ENCODE peak calls at places on chromosomes 5 and 9, in four cellular contexts. One of them, this sample, is unnamed.

GRCh38 chr9:79176298-79176697 is 395.5 kb upstream of the TLE4 start:
- DNase-seq in skeletal muscle cell: no peak
- DNase-seq in heart right ventricle: no peak
- DNase-seq in neural progenitor cell: no peak
- DNase-seq in this sample: no peak

GRCh38 chr9:115999498-115999897 is 154.1 kb upstream of the PAPPA start:
- DNase-seq in skeletal muscle cell: no peak
- DNase-seq in heart right ventricle: no peak
- DNase-seq in neural progenitor cell: no peak
- DNase-seq in this sample: no peak

GRCh38 chr9:107105784-107106183 is 177.3 kb upstream of the RAD23B start:
- DNase-seq in skeletal muscle cell: no peak
- DNase-seq in heart right ventricle: no peak
- DNase-seq in neural progenitor cell: no peak
- DNase-seq in this sample: no peak

GRCh38 chr5:126917918-126918623 is 112.3 kb downstream of the MARCHF3 start:
- DNase-seq in skeletal muscle cell: peak
- DNase-seq in heart right ventricle: no peak
- DNase-seq in neural progenitor cell: peak
- DNase-seq in this sample: no peak

GRCh38 chr5:15687401-15687800 is 187.4 kb downstream of the FBXL7 start:
- DNase-seq in skeletal muscle cell: no peak
- DNase-seq in heart right ventricle: no peak
- DNase-seq in neural progenitor cell: no peak
- DNase-seq in this sample: no peak

GRCh38 chr9:115369322-115369957 is 251.5 kb upstream of the TNC start:
- DNase-seq in skeletal muscle cell: peak
- DNase-seq in heart right ventricle: peak
- DNase-seq in neural progenitor cell: no peak
- DNase-seq in this sample: no peak

GRCh38 chr5:9239071-9239470 is 306.8 kb downstream of the SEMA5A start:
- DNase-seq in skeletal muscle cell: no peak
- DNase-seq in heart right ventricle: no peak
- DNase-seq in neural progenitor cell: no peak
- DNase-seq in this sample: no peak

GRCh38 chr9:122097679-122098315 is 4.7 kb upstream of the TTLL11 start:
- DNase-seq in skeletal muscle cell: no peak
- DNase-seq in heart right ventricle: no peak
- DNase-seq in neural progenitor cell: no peak
- DNase-seq in this sample: no peak

GRCh38 chr9:124284237-124284831 is 26.6 kb downstream of the NEK6 start:
- DNase-seq in skeletal muscle cell: no peak
- DNase-seq in heart right ventricle: peak
- DNase-seq in neural progenitor cell: no peak
- DNase-seq in this sample: no peak

GRCh38 chr5:141915881-141916336 is 7.8 kb upstream of the DELE1 start:
- DNase-seq in skeletal muscle cell: no peak
- DNase-seq in heart right ventricle: no peak
- DNase-seq in neural progenitor cell: peak
- DNase-seq in this sample: no peak

GRCh38 chr5:103693485-103693884 is 130.9 kb upstream of the NUDT12 start:
- DNase-seq in skeletal muscle cell: no peak
- DNase-seq in heart right ventricle: no peak
- DNase-seq in neural progenitor cell: no peak
- DNase-seq in this sample: no peak

GRCh38 chr9:98864257-98865180 is 57.0 kb downstream of the GALNT12 start:
- DNase-seq in skeletal muscle cell: peak
- DNase-seq in heart right ventricle: peak
- DNase-seq in neural progenitor cell: no peak
- DNase-seq in this sample: no peak

GRCh38 chr5:135183464-135183863 is 149.4 kb upstream of the PITX1 start:
- DNase-seq in skeletal muscle cell: no peak
- DNase-seq in heart right ventricle: no peak
- DNase-seq in neural progenitor cell: no peak
- DNase-seq in this sample: no peak

GRCh38 chr5:145237843-145238242 is 597.3 kb downstream of the PRELID2 start:
- DNase-seq in skeletal muscle cell: no peak
- DNase-seq in heart right ventricle: no peak
- DNase-seq in neural progenitor cell: peak
- DNase-seq in this sample: no peak

GRCh38 chr9:133004091-133005072 is 25.9 kb downstream of the GFI1B start:
- DNase-seq in skeletal muscle cell: no peak
- DNase-seq in heart right ventricle: no peak
- DNase-seq in neural progenitor cell: no peak
- DNase-seq in this sample: no peak

GRCh38 chr9:1722404-1722803 is 292.7 kb upstream of the SMARCA2 start:
- DNase-seq in skeletal muscle cell: no peak
- DNase-seq in heart right ventricle: no peak
- DNase-seq in neural progenitor cell: no peak
- DNase-seq in this sample: no peak

GRCh38 chr9:79565245-79565644 is 6.5 kb upstream of the TLE4 start:
- DNase-seq in skeletal muscle cell: no peak
- DNase-seq in heart right ventricle: no peak
- DNase-seq in neural progenitor cell: no peak
- DNase-seq in this sample: no peak

GRCh38 chr5:56734066-56734766 is 81.1 kb upstream of the MAP3K1 start:
- DNase-seq in skeletal muscle cell: no peak
- DNase-seq in heart right ventricle: no peak
- DNase-seq in neural progenitor cell: no peak
- DNase-seq in this sample: no peak

GRCh38 chr5:59275537-59276276 is 617.8 kb downstream of the PDE4D start:
- DNase-seq in skeletal muscle cell: peak
- DNase-seq in heart right ventricle: peak
- DNase-seq in neural progenitor cell: peak
- DNase-seq in this sample: no peak

GRCh38 chr5:59272744-59273427 is 620.6 kb downstream of the PDE4D start:
- DNase-seq in skeletal muscle cell: no peak
- DNase-seq in heart right ventricle: no peak
- DNase-seq in neural progenitor cell: no peak
- DNase-seq in this sample: no peak

GRCh38 chr5:59275170-59275536 is 618.4 kb downstream of the PDE4D start:
- DNase-seq in skeletal muscle cell: no peak
- DNase-seq in heart right ventricle: no peak
- DNase-seq in neural progenitor cell: no peak
- DNase-seq in this sample: no peak

GRCh38 chr5:59276277-59276647 is 617.3 kb downstream of the PDE4D start:
- DNase-seq in skeletal muscle cell: no peak
- DNase-seq in heart right ventricle: no peak
- DNase-seq in neural progenitor cell: no peak
- DNase-seq in this sample: no peak

DNA sequence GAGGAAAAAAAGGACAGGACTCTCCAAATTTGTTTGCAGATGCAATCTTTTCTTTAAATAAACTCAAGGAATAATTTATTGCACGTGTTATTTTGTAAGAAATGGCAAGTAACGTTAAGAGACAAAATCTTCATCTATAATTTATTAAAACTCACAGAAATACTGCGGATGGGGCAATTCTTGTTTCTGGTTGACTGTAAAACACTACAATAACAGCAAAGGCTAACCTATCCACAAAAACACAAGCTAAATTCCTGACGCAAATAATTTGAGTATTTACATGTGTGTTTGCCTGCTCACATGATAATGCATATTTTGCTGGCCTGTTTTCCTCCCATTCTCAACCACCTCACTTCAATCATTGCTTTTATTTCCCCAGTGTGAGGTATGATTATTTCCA is 619.4 kb downstream of the PDE4D start:
- DNase-seq in skeletal muscle cell: no peak
- DNase-seq in heart right ventricle: no peak
- DNase-seq in neural progenitor cell: no peak
- DNase-seq in this sample: no peak
- H3K4me3 ChIP-seq in skeletal muscle cell: no peak
- H3K4me3 ChIP-seq in heart right ventricle: peak
- H3K4me3 ChIP-seq in neural progenitor cell: no peak
- H3K4me3 ChIP-seq in this sample: no peak

DNA sequence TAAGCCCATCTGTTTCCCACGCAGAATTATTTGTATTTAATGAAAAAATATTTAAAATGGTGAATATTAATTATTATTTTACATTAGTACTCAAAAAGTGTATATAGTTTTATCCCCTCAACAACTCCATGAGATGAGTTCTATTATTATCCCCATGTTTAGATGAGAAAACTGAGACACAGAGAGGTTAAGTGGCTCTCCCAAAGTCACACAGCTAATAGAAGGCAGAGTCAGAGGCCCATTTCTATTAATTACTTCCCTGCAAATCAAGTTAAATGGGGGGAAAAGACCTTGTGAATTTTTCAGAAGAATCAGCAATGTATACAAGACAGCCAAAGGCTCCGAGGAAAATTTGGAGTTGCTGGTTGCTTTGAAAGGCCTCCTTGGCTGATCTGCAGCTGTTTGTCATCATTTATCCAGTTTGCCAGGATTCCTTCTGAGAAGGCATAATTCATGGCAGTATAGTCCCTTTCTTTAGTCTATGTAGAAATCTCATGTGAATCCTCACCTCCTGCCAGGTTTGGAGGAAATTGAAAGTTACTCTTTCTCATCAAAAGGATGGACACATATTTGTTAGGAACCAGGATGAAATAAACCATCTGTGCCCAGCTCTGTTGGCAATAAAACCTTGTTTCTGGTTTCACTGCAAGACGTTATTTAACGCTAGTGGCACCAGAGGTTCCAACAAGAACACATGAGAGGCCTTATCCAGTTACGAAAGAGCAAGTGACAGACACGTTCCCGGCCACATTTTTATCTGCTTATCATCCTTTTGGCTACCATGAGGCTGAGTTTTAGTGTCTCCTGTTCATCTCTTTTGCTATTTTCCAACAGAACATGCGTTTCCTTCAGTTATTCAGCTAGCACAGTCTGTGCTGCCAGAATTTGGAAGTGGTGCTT is 631 bp downstream of the FYB1 start:
- DNase-seq in skeletal muscle cell: no peak
- DNase-seq in heart right ventricle: no peak
- DNase-seq in neural progenitor cell: no peak
- DNase-seq in this sample: no peak
- H3K4me3 ChIP-seq in skeletal muscle cell: no peak
- H3K4me3 ChIP-seq in heart right ventricle: peak
- H3K4me3 ChIP-seq in neural progenitor cell: no peak
- H3K4me3 ChIP-seq in this sample: no peak

GRCh38 chr5:109105631-109106267 is 304.0 kb downstream of the PJA2 start:
- DNase-seq in skeletal muscle cell: peak
- DNase-seq in heart right ventricle: no peak
- DNase-seq in neural progenitor cell: peak
- DNase-seq in this sample: no peak
- H3K4me3 ChIP-seq in skeletal muscle cell: peak
- H3K4me3 ChIP-seq in heart right ventricle: no peak
- H3K4me3 ChIP-seq in neural progenitor cell: no peak
- H3K4me3 ChIP-seq in this sample: no peak

GRCh38 chr5:77971965-77972544 is 195.9 kb upstream of the TBCA start:
- DNase-seq in skeletal muscle cell: no peak
- DNase-seq in heart right ventricle: no peak
- DNase-seq in neural progenitor cell: peak
- DNase-seq in this sample: no peak

GRCh38 chr5:77970891-77971290 is 194.8 kb upstream of the TBCA start:
- DNase-seq in skeletal muscle cell: no peak
- DNase-seq in heart right ventricle: no peak
- DNase-seq in neural progenitor cell: no peak
- DNase-seq in this sample: no peak

GRCh38 chr5:77972545-77973252 is 196.6 kb upstream of the TBCA start:
- DNase-seq in skeletal muscle cell: no peak
- DNase-seq in heart right ventricle: no peak
- DNase-seq in neural progenitor cell: peak
- DNase-seq in this sample: no peak

GRCh38 chr5:77974576-77974975 is 198.4 kb upstream of the TBCA start:
- DNase-seq in skeletal muscle cell: no peak
- DNase-seq in heart right ventricle: no peak
- DNase-seq in neural progenitor cell: no peak
- DNase-seq in this sample: no peak

GRCh38 chr5:77973253-77973609 is 197.1 kb upstream of the TBCA start:
- DNase-seq in skeletal muscle cell: no peak
- DNase-seq in heart right ventricle: no peak
- DNase-seq in neural progenitor cell: peak
- DNase-seq in this sample: no peak
- H3K4me3 ChIP-seq in skeletal muscle cell: peak
- H3K4me3 ChIP-seq in heart right ventricle: peak
- H3K4me3 ChIP-seq in neural progenitor cell: peak
- H3K4me3 ChIP-seq in this sample: no peak

This sample was measured in aorta.